ENCODE peak calls at places on chromosomes 11 and 22, in nine cellular contexts. S is NCI-H2107; G is T-helper 2 cell; A is NCI-H1092; C is keratinocyte; Q is hepatocyte; M is A549; H is CD4-positive, CD25-positive, alpha-beta regulatory T cell; E is activated gamma-delta T cell treated with Interleukin-2 at 50 U/mL for 16 hours. B is an unnamed sample.

GRCh38 chr22:44665115-44665514 is 36.9 kb upstream of the PRR5 start:
- DNase-seq in S (no peak), G (no peak), A (no peak), C (no peak), Q (no peak), M (no peak), H (no peak), E (no peak), B (no peak)

GRCh38 chr11:44728491-44728910 is 1.7 kb downstream of the TSPAN18 start:
- DNase-seq in S (no peak), G (no peak), A (no peak), C (no peak), Q (no peak), M (no peak), H (no peak), E (no peak), B (peak)

GRCh38 chr11:72091292-72091691 is 10.6 kb downstream of the LRRC51 start:
- DNase-seq in S (peak), G (peak), A (peak), C (no peak), Q (peak), M (peak), H (peak), E (peak), B (peak)

GRCh38 chr22:46073683-46074504 is 76.4 kb upstream of the PPARA start:
- DNase-seq in S (no peak), G (no peak), A (no peak), C (no peak), Q (no peak), M (no peak), H (no peak), E (no peak), B (no peak)

GRCh38 chr11:66904055-66904454 is 47.2 kb downstream of the LRFN4 start:
- DNase-seq in S (no peak), G (no peak), A (no peak), C (no peak), Q (peak), M (peak), H (no peak), E (no peak), B (no peak)

GRCh38 chr22:43848366-43849171 is 13.7 kb downstream of the SULT4A1 start:
- DNase-seq in S (no peak), G (no peak), A (peak), C (no peak), Q (peak), M (peak), H (no peak), E (no peak), B (no peak)

GRCh38 chr22:46830001-46830715 is 67.7 kb downstream of the TBC1D22A start:
- DNase-seq in S (no peak), G (no peak), A (no peak), C (peak), Q (peak), M (peak), H (no peak), E (no peak), B (no peak)

GRCh38 chr11:47987781-47988180 is 7.4 kb downstream of the PTPRJ start:
- DNase-seq in S (no peak), G (no peak), A (no peak), C (no peak), Q (no peak), M (no peak), H (no peak), E (no peak), B (no peak)

GRCh38 chr22:50640857-50641647 is 13.1 kb upstream of the ARSA start:
- DNase-seq in S (no peak), G (no peak), A (no peak), C (no peak), Q (no peak), M (no peak), H (no peak), E (no peak), B (no peak)

GRCh38 chr11:76824980-76825725 is 35.6 kb upstream of the ACER3 start:
- DNase-seq in S (no peak), G (no peak), A (no peak), C (peak), Q (no peak), M (no peak), H (no peak), E (no peak), B (peak)

GRCh38 chr11:105579111-105579510 is 30.8 kb upstream of the GRIA4 start:
- DNase-seq in S (no peak), G (no peak), A (no peak), C (no peak), Q (no peak), M (no peak), H (no peak), E (no peak), B (no peak)

GRCh38 chr11:72081856-72082255 is 1.2 kb downstream of the LRRC51 start:
- DNase-seq in S (no peak), G (no peak), A (no peak), C (no peak), Q (no peak), M (no peak), H (no peak), E (no peak), B (peak)